ENCODE peak calls at places on chromosome 14, in ten cellular contexts. Y, C, O, D, K, P, U, E, T and L are unnamed samples.

GRCh38 chr14:105526781-105527380 is 498 bp downstream of the TMEM121 start:
- ATAC-seq in D (peak), U (peak), K (no peak), T (peak), C (no peak), Y (no peak), E (no peak), P (no peak), O (no peak), L (peak)

GRCh38 chr14:102034301-102034700 is 52.5 kb downstream of the HSP90AA1 start:
- ATAC-seq in C (no peak), T (no peak), O (no peak), Y (no peak), K (no peak), E (peak), P (no peak), D (no peak), U (no peak), L (no peak)

GRCh38 chr14:54698501-54698900 is 131.6 kb downstream of the SAMD4A start:
- ATAC-seq in P (peak), T (peak), Y (no peak), K (peak), U (no peak), D (no peak), O (no peak), E (peak), C (no peak), L (no peak)

GRCh38 chr14:91009501-91010152 is 50.8 kb downstream of the RPS6KA5 start:
- ATAC-seq in O (peak), D (no peak), P (peak), T (peak), K (peak), C (peak), Y (peak), E (peak), U (peak), L (peak)

GRCh38 chr14:104587641-104588040 is 8.1 kb downstream of the C14orf180 start:
- ATAC-seq in E (no peak), U (no peak), P (no peak), Y (peak), T (no peak), D (peak), K (no peak), C (no peak), O (no peak), L (no peak)

GRCh38 chr14:80567905-80568512 is 356.7 kb upstream of the DIO2 start:
- ATAC-seq in T (no peak), E (no peak), U (no peak), O (no peak), Y (peak), C (no peak), D (peak), K (no peak), P (no peak), L (no peak)

GRCh38 chr14:44700184-44700583 is 193.1 kb upstream of the FSCB start:
- ATAC-seq in T (no peak), D (no peak), P (no peak), Y (no peak), O (no peak), E (peak), C (no peak), U (no peak), K (no peak), L (no peak)

GRCh38 chr14:49579841-49580240 is 6.3 kb downstream of the RPS29 start:
- ATAC-seq in U (no peak), Y (peak), D (peak), T (no peak), P (no peak), C (no peak), K (no peak), O (no peak), E (no peak), L (no peak)

GRCh38 chr14:94906991-94907587 is 137.2 kb upstream of the GSC start:
- ATAC-seq in O (no peak), T (peak), D (no peak), K (no peak), U (no peak), E (no peak), C (no peak), Y (no peak), P (peak), L (no peak)

GRCh38 chr14:67497716-67498115 is 9.2 kb upstream of the TMEM229B start:
- ATAC-seq in Y (no peak), K (no peak), U (peak), C (peak), E (no peak), O (no peak), D (no peak), T (no peak), P (no peak), L (no peak)

GRCh38 chr14:102825307-102826095 is 48.3 kb downstream of the TRAF3 start:
- ATAC-seq in T (no peak), O (peak), U (no peak), K (no peak), C (no peak), Y (no peak), D (no peak), P (no peak), E (no peak), L (peak)

GRCh38 chr14:94312481-94313246 is 10.5 kb downstream of the SERPINA6 start:
- ATAC-seq in P (no peak), Y (peak), K (no peak), E (no peak), C (no peak), O (no peak), D (no peak), U (no peak), T (no peak), L (peak)

GRCh38 chr14:38175658-38176057 is 32.0 kb upstream of the SSTR1 start:
- ATAC-seq in E (no peak), Y (no peak), T (no peak), C (no peak), U (peak), D (no peak), K (no peak), P (no peak), O (no peak), L (no peak)

GRCh38 chr14:104986487-104987164 is 1.0 kb downstream of the CLBA1 start:
- ATAC-seq in T (no peak), K (no peak), Y (no peak), C (no peak), U (no peak), P (no peak), E (no peak), D (no peak), O (no peak), L (no peak)

GRCh38 chr14:41597647-41598046 is 9.0 kb upstream of the LRFN5 start:
- ATAC-seq in T (no peak), E (no peak), K (no peak), O (no peak), U (no peak), D (no peak), Y (peak), P (no peak), C (no peak), L (no peak)

GRCh38 chr14:100137173-100137572 is 22.3 kb downstream of the DEGS2 start:
- ATAC-seq in C (no peak), P (no peak), D (no peak), E (no peak), U (no peak), Y (no peak), K (no peak), O (no peak), T (no peak), L (no peak)

GRCh38 chr14:60509438-60510253 is 700 bp downstream of the SIX6 start:
- ATAC-seq in Y (no peak), K (no peak), C (no peak), T (no peak), O (no peak), D (no peak), E (no peak), P (no peak), U (no peak), L (no peak)

GRCh38 chr14:57657487-57657886 is 163.8 kb upstream of the CCDC198 start:
- ATAC-seq in D (no peak), P (no peak), Y (peak), U (no peak), E (no peak), O (no peak), T (no peak), K (no peak), C (no peak), L (no peak)

GRCh38 chr14:69773571-69774276 is 6.8 kb downstream of the SRSF5 start:
- ATAC-seq in U (no peak), Y (no peak), E (no peak), O (peak), D (no peak), P (no peak), K (no peak), C (peak), T (peak), L (no peak)

GRCh38 chr14:81562818-81563217 is 29.2 kb upstream of the SEL1L start:
- ATAC-seq in D (no peak), O (no peak), T (no peak), U (no peak), E (no peak), K (no peak), C (no peak), Y (no peak), P (no peak), L (no peak)

GRCh38 chr14:73660511-73660910 is 15.7 kb downstream of the DNAL1 start:
- ATAC-seq in Y (no peak), E (no peak), O (no peak), P (no peak), U (no peak), K (no peak), D (no peak), T (no peak), C (no peak), L (no peak)

GRCh38 chr14:94322648-94323570 is at the start of gene SERPINA6:
- ATAC-seq in Y (peak), C (no peak), U (peak), E (peak), K (no peak), O (no peak), P (no peak), T (no peak), D (peak), L (peak)

GRCh38 chr14:42950363-42950762 is 1343.7 kb downstream of the LRFN5 start:
- ATAC-seq in O (no peak), C (no peak), E (no peak), K (no peak), P (no peak), D (no peak), U (no peak), Y (no peak), T (no peak), L (no peak)

GRCh38 chr14:92563359-92563758 is 49.8 kb downstream of the RIN3 start:
- ATAC-seq in E (peak), C (peak), D (no peak), Y (peak), T (peak), O (peak), P (peak), U (peak), K (peak), L (peak)

GRCh38 chr14:65169351-65169750 is 67.0 kb upstream of the MAX start:
- ATAC-seq in T (peak), U (peak), E (no peak), P (peak), C (no peak), O (peak), D (no peak), Y (no peak), K (peak), L (peak)

GRCh38 chr14:94045563-94046345 is 19.6 kb downstream of the OTUB2 start:
- ATAC-seq in K (no peak), C (no peak), O (no peak), D (no peak), P (no peak), T (no peak), Y (no peak), U (no peak), E (no peak), L (no peak)

GRCh38 chr14:24339284-24340151 is at the start of gene RIPK3:
- ATAC-seq in D (no peak), O (peak), E (peak), C (peak), U (peak), Y (peak), K (peak), T (peak), P (peak), L (peak)

GRCh38 chr14:61749264-61749663 is 13.0 kb upstream of the SNAPC1 start:
- ATAC-seq in P (no peak), E (peak), T (peak), U (no peak), D (no peak), C (no peak), O (no peak), Y (no peak), K (no peak), L (no peak)

GRCh38 chr14:103393687-103394626 is 8.7 kb downstream of the MARK3 start:
- ATAC-seq in P (peak), K (peak), C (peak), D (no peak), T (peak), O (no peak), Y (peak), U (peak), E (peak), L (no peak)

GRCh38 chr14:68627868-68628604 is 164.8 kb downstream of the ZFP36L1 start:
- ATAC-seq in K (peak), U (peak), T (peak), D (no peak), P (peak), O (peak), Y (peak), C (peak), E (peak), L (peak)